ENCODE peak calls at places on chromosomes 13 and 19, in eight cellular contexts. S, R, W, Q, D, J, B and T are unnamed samples.

GRCh38 chr19:23817519-23817918 is 58.8 kb upstream of the ZNF681 start:
- DNase-seq in W (no peak), J (no peak), B (no peak), Q (peak), S (peak), R (peak), D (no peak), T (peak)

GRCh38 chr19:38557205-38557799 is 60.5 kb downstream of the MAP4K1 start:
- DNase-seq in R (no peak), B (no peak), W (no peak), J (no peak), S (no peak), Q (no peak), D (no peak), T (no peak)

GRCh38 chr19:39270091-39270871 is 2.1 kb downstream of the IFNL2 start:
- DNase-seq in Q (no peak), B (no peak), D (no peak), J (no peak), S (no peak), R (no peak), W (no peak), T (no peak)

GRCh38 chr19:53057904-53058579 is 13.5 kb downstream of the ERVV-2 start:
- DNase-seq in D (peak), Q (no peak), J (no peak), W (no peak), S (peak), R (peak), B (peak), T (peak)

GRCh38 chr19:38952395-38953165 is 21.8 kb downstream of the MRPS12 start:
- DNase-seq in W (no peak), R (peak), J (no peak), S (peak), B (peak), Q (no peak), D (no peak), T (no peak)

GRCh38 chr19:31261651-31262331 is 87.4 kb downstream of the TSHZ3 start:
- DNase-seq in J (no peak), D (no peak), Q (no peak), B (no peak), W (no peak), S (no peak), R (peak), T (no peak)

GRCh38 chr13:45728759-45729158 is 26.6 kb downstream of the CBY2 start:
- DNase-seq in W (no peak), B (no peak), S (peak), D (no peak), R (peak), Q (no peak), J (no peak), T (no peak)

GRCh38 chr13:101258071-101258470 is 158.2 kb downstream of the NALCN start:
- DNase-seq in Q (peak), J (peak), D (no peak), B (no peak), W (no peak), S (peak), R (peak), T (no peak)

GRCh38 chr13:20441879-20442278 is 83.8 kb downstream of the CRYL1 start:
- DNase-seq in W (no peak), D (no peak), R (no peak), S (peak), B (no peak), J (no peak), Q (no peak), T (no peak)

GRCh38 chr19:29266001-29266400 is 53.0 kb upstream of the UQCRFS1 start:
- DNase-seq in D (no peak), B (no peak), R (peak), W (no peak), J (no peak), Q (no peak), S (no peak), T (no peak)

GRCh38 chr13:98223741-98224140 is 46.7 kb upstream of the RNF113B start:
- DNase-seq in B (no peak), W (no peak), R (no peak), D (no peak), Q (no peak), S (no peak), J (no peak), T (no peak)

GRCh38 chr13:27476943-27477681 is 26.7 kb upstream of the MTIF3 start:
- DNase-seq in B (no peak), R (no peak), W (no peak), S (no peak), D (no peak), Q (peak), J (no peak), T (no peak)

GRCh38 chr19:45195764-45196163 is 17.2 kb downstream of the BLOC1S3 start:
- DNase-seq in Q (no peak), D (no peak), S (no peak), J (peak), W (no peak), B (no peak), R (no peak), T (no peak)

GRCh38 chr19:46390121-46390858 is 23.1 kb downstream of the CCDC8 start:
- DNase-seq in R (peak), Q (no peak), W (no peak), J (no peak), S (no peak), D (no peak), B (no peak), T (no peak)

GRCh38 chr13:26486550-26486949 is 70.9 kb upstream of the WASF3 start:
- DNase-seq in Q (no peak), S (no peak), B (no peak), R (peak), D (peak), J (no peak), W (no peak), T (no peak)

GRCh38 chr19:9406798-9407352 is 28.5 kb downstream of the ZNF266 start:
- DNase-seq in W (no peak), R (no peak), S (peak), J (peak), Q (peak), B (no peak), D (peak), T (peak)

GRCh38 chr13:48068036-48068435 is 26.9 kb downstream of the MED4 start:
- DNase-seq in W (no peak), S (no peak), R (no peak), J (no peak), B (no peak), D (no peak), Q (no peak), T (no peak)

GRCh38 chr13:77691871-77692270 is 5.6 kb upstream of the SLAIN1 start:
- DNase-seq in B (no peak), R (no peak), Q (no peak), W (no peak), S (no peak), D (no peak), J (no peak), T (no peak)

GRCh38 chr13:46831588-46832194 is 34.7 kb upstream of the ESD start:
- DNase-seq in W (no peak), J (peak), B (peak), D (no peak), R (peak), S (peak), Q (peak), T (no peak)

GRCh38 chr13:34654682-34655081 is 287.4 kb upstream of the NBEA start:
- DNase-seq in W (no peak), B (no peak), S (no peak), J (no peak), R (no peak), D (no peak), Q (no peak), T (no peak)

GRCh38 chr13:20721454-20722357 is 18.2 kb downstream of the IL17D start:
- DNase-seq in W (no peak), Q (peak), B (no peak), J (no peak), D (peak), S (peak), R (peak), T (no peak)

GRCh38 chr13:101739382-101740178 is 287.1 kb downstream of the ITGBL1 start:
- DNase-seq in D (no peak), W (no peak), Q (no peak), J (no peak), B (no peak), S (no peak), R (no peak), T (no peak)

GRCh38 chr13:69950160-69950559 is 157.5 kb upstream of the ATXN8OS start:
- DNase-seq in B (no peak), Q (no peak), S (no peak), D (no peak), R (no peak), W (no peak), J (no peak), T (no peak)

GRCh38 chr19:3319643-3320353 is 46.6 kb upstream of the NFIC start:
- DNase-seq in B (no peak), J (no peak), Q (peak), W (no peak), S (no peak), R (no peak), D (no peak), T (no peak)

GRCh38 chr19:7871280-7871529 is 3.0 kb downstream of the PRR36 start:
- DNase-seq in W (no peak), D (no peak), S (peak), R (no peak), J (no peak), B (no peak), Q (no peak), T (no peak)

GRCh38 chr19:16036397-16036925 is 39.8 kb upstream of the TPM4 start:
- DNase-seq in Q (no peak), J (no peak), B (no peak), S (no peak), W (no peak), R (no peak), D (no peak), T (no peak)

GRCh38 chr19:38647368-38647965 is at the start of gene ACTN4:
- DNase-seq in J (peak), W (peak), Q (peak), B (peak), R (peak), S (peak), D (peak), T (peak)

GRCh38 chr13:68719815-68720214 is 1387.8 kb upstream of the ATXN8OS start:
- DNase-seq in S (no peak), B (no peak), J (no peak), R (no peak), W (no peak), Q (no peak), D (no peak), T (no peak)

GRCh38 chr13:48400820-48401219 is 12.1 kb downstream of the LPAR6 start:
- DNase-seq in D (no peak), S (no peak), R (no peak), W (no peak), B (no peak), J (peak), Q (peak), T (no peak)

GRCh38 chr13:87622921-87623320 is 48.2 kb upstream of the SLITRK5 start:
- DNase-seq in S (no peak), J (no peak), D (no peak), W (no peak), R (no peak), Q (no peak), B (no peak), T (no peak)

GRCh38 chr13:35824395-35824794 is 306.8 kb downstream of the DCLK1 start:
- DNase-seq in S (no peak), D (no peak), Q (no peak), J (no peak), B (no peak), R (no peak), W (no peak), T (no peak)

GRCh38 chr13:35830850-35831450 is 300.2 kb downstream of the DCLK1 start:
- DNase-seq in Q (no peak), S (no peak), J (no peak), R (no peak), W (no peak), B (no peak), D (no peak), T (no peak)

GRCh38 chr13:35822666-35823065 is 308.5 kb downstream of the DCLK1 start:
- DNase-seq in B (no peak), J (no peak), Q (no peak), D (no peak), S (no peak), R (no peak), W (no peak), T (no peak)

GRCh38 chr13:35824825-35825224 is 306.4 kb downstream of the DCLK1 start:
- DNase-seq in B (no peak), S (no peak), D (no peak), W (no peak), Q (no peak), R (no peak), J (no peak), T (no peak)

GRCh38 chr13:35826626-35827254 is 304.4 kb downstream of the DCLK1 start:
- DNase-seq in W (no peak), R (peak), D (no peak), J (no peak), B (no peak), S (peak), Q (no peak), T (no peak)
- TF ChIP-seq CTCF in W (peak), R (peak), D (peak), J (peak), B (peak), S (peak), Q (peak), T (peak)

GRCh38 chr19:535017-535835 is 3.7 kb downstream of the CDC34 start:
- DNase-seq in R (no peak), W (no peak), D (no peak), S (no peak), J (no peak), Q (no peak), B (no peak), T (no peak)
- TF ChIP-seq CTCF in R (no peak), W (no peak), D (no peak), S (no peak), J (peak), Q (peak), B (no peak), T (no peak)

DNA sequence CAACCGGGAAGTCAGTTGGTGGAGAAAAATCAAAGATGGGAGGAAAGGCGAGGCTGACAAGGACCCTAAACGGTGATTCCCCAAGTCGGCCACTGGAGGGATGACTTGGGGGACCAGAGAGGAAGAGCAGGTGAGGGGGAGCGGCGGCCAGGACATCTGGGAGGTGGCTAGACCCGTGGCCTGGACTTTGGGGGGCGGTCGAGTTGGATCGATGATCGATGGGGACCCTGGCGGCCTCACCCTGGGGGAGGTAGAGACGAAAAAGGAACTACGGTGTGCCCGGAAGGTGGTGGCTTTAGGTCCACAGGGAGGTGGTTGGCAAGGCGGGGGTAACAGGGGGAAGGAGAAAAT is 7.6 kb upstream of the CIRBP start:
- DNase-seq in S (peak), Q (no peak), J (no peak), R (peak), D (no peak), B (no peak), W (no peak), T (no peak)
- TF ChIP-seq CTCF in S (peak), Q (peak), J (no peak), R (peak), D (peak), B (peak), W (no peak), T (no peak)

GRCh38 chr13:110376120-110376519 is 69.0 kb downstream of the COL4A2 start:
- DNase-seq in R (no peak), S (no peak), D (no peak), B (no peak), Q (peak), W (no peak), J (no peak), T (no peak)
- TF ChIP-seq CTCF in R (no peak), S (no peak), D (no peak), B (no peak), Q (no peak), W (no peak), J (no peak), T (no peak)

GRCh38 chr13:51518847-51519246 is 65.4 kb upstream of the WDFY2 start:
- DNase-seq in J (no peak), S (no peak), D (no peak), R (no peak), W (no peak), B (no peak), Q (peak), T (no peak)
- TF ChIP-seq CTCF in J (no peak), S (no peak), D (no peak), R (no peak), W (no peak), B (no peak), Q (no peak), T (no peak)

GRCh38 chr19:48632692-48633147 is 4.5 kb downstream of the DBP start:
- DNase-seq in R (peak), J (no peak), Q (no peak), D (no peak), S (no peak), B (no peak), W (no peak), T (no peak)
- TF ChIP-seq CTCF in R (no peak), J (no peak), Q (no peak), D (no peak), S (no peak), B (no peak), W (no peak), T (no peak)